ENCODE peak calls at places on chromosome X, in four cellular contexts. One of them, this sample, is unnamed.

GRCh38 chrX:130669233-130669632 is 233.8 kb downstream of the ENOX2 start:
- DNase-seq in prostate gland: no peak
- DNase-seq in transverse colon: no peak
- DNase-seq in heart right ventricle: no peak
- DNase-seq in this sample: no peak

GRCh38 chrX:44748014-44748413 is 95.8 kb upstream of the DUSP21 start:
- DNase-seq in transverse colon: no peak
- DNase-seq in heart right ventricle: no peak
- DNase-seq in prostate gland: no peak
- DNase-seq in this sample: no peak

GRCh38 chrX:31287861-31288260 is 216.0 kb upstream of the FTHL17 start:
- DNase-seq in prostate gland: no peak
- DNase-seq in heart right ventricle: no peak
- DNase-seq in transverse colon: no peak
- DNase-seq in this sample: no peak

GRCh38 chrX:68999351-68999750 is 165.9 kb downstream of the PJA1 start:
- DNase-seq in prostate gland: no peak
- DNase-seq in transverse colon: no peak
- DNase-seq in heart right ventricle: no peak
- DNase-seq in this sample: no peak

GRCh38 chrX:39928704-39929439 is 168.9 kb downstream of the BCOR start:
- DNase-seq in heart right ventricle: no peak
- DNase-seq in prostate gland: no peak
- DNase-seq in transverse colon: peak; percentile 44
- DNase-seq in this sample: no peak

GRCh38 chrX:20789103-20789502 is 522.4 kb upstream of the RPS6KA3 start:
- DNase-seq in heart right ventricle: no peak
- DNase-seq in prostate gland: no peak
- DNase-seq in transverse colon: no peak
- DNase-seq in this sample: no peak

GRCh38 chrX:130173190-130173895 is 1.6 kb downstream of the RAB33A start:
- DNase-seq in prostate gland: no peak
- DNase-seq in heart right ventricle: peak; percentile 18
- DNase-seq in transverse colon: peak; percentile 54
- DNase-seq in this sample: peak; percentile 69

GRCh38 chrX:18617351-18617750 is 54.6 kb downstream of the RS1 start:
- DNase-seq in heart right ventricle: no peak
- DNase-seq in prostate gland: no peak
- DNase-seq in transverse colon: peak; percentile 42
- DNase-seq in this sample: no peak

GRCh38 chrX:12825801-12826200 is 34.6 kb downstream of the PRPS2 start:
- DNase-seq in transverse colon: no peak
- DNase-seq in prostate gland: no peak
- DNase-seq in heart right ventricle: no peak
- DNase-seq in this sample: no peak

GRCh38 chrX:12820737-12821136 is 29.5 kb downstream of the PRPS2 start:
- DNase-seq in heart right ventricle: no peak
- DNase-seq in prostate gland: no peak
- DNase-seq in transverse colon: no peak
- DNase-seq in this sample: no peak

GRCh38 chrX:12819231-12819630 is 28.0 kb downstream of the PRPS2 start:
- DNase-seq in prostate gland: no peak
- DNase-seq in transverse colon: no peak
- DNase-seq in heart right ventricle: no peak
- DNase-seq in this sample: no peak

GRCh38 chrX:12824944-12825343 is 33.7 kb downstream of the PRPS2 start:
- DNase-seq in heart right ventricle: no peak
- DNase-seq in prostate gland: no peak
- DNase-seq in transverse colon: no peak
- DNase-seq in this sample: no peak
- H3K27ac ChIP-seq in heart right ventricle: no peak overlapping the region
- H3K27ac ChIP-seq in prostate gland: no peak overlapping the region
- H3K27ac ChIP-seq in transverse colon: no peak overlapping the region
- H3K27ac ChIP-seq in this sample: no peak overlapping the region

DNA sequence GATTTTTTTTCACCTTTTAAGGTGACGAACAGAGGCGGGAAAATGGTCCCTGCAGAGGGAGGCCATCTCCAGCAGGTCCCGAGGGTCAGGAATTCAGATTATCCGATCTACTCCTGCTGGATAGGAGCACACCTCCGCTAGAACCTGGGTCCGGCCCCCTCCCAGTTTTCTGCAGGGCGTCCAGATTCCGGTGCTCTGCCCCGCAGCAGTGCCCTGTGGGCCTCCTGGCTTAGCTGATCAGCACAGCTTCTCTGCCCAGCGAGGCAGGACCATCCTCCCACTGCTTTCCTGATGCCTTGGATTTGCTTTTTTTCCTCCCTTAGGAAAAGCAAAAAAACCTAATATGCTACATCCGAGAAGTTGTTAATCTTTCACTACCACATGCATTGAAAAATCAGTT is 2.3 kb downstream of the TBL1X start:
- DNase-seq in prostate gland: no peak
- DNase-seq in transverse colon: no peak
- DNase-seq in heart right ventricle: no peak
- DNase-seq in this sample: no peak
- H3K4me3 ChIP-seq in prostate gland: no peak overlapping the region
- H3K4me3 ChIP-seq in transverse colon: no peak overlapping the region
- H3K4me3 ChIP-seq in heart right ventricle: no peak overlapping the region
- H3K4me3 ChIP-seq in this sample: no peak overlapping the region

DNA sequence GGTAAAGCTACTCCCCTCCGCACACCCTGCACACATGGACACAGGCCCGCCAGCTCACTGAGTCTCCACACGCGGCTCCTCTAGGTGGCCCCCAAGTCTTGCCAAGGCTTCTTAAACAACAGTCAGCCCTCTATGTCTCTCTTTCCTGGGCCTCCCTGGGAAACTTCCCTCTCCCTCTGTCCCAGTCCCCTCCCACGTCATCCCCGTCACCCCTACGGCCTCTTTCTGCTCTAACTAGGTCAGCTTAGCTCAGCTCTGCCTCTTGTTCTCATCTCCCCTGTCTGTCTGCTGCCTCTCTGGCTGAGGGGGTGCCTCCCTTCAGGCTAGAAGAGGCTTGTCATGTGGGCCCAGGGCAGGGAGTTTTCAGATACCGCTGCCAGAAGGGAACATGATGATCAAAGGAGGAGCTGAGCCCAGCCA is 38.8 kb downstream of the SEPTIN6 start:
- DNase-seq in transverse colon: no peak
- DNase-seq in heart right ventricle: peak; percentile 33
- DNase-seq in prostate gland: peak; percentile 7
- DNase-seq in this sample: peak; percentile 59
- H3K27ac ChIP-seq in transverse colon: peak overlapping the region; percentile 23
- H3K27ac ChIP-seq in heart right ventricle: no peak overlapping the region
- H3K27ac ChIP-seq in prostate gland: no peak overlapping the region
- H3K27ac ChIP-seq in this sample: no peak overlapping the region

DNA sequence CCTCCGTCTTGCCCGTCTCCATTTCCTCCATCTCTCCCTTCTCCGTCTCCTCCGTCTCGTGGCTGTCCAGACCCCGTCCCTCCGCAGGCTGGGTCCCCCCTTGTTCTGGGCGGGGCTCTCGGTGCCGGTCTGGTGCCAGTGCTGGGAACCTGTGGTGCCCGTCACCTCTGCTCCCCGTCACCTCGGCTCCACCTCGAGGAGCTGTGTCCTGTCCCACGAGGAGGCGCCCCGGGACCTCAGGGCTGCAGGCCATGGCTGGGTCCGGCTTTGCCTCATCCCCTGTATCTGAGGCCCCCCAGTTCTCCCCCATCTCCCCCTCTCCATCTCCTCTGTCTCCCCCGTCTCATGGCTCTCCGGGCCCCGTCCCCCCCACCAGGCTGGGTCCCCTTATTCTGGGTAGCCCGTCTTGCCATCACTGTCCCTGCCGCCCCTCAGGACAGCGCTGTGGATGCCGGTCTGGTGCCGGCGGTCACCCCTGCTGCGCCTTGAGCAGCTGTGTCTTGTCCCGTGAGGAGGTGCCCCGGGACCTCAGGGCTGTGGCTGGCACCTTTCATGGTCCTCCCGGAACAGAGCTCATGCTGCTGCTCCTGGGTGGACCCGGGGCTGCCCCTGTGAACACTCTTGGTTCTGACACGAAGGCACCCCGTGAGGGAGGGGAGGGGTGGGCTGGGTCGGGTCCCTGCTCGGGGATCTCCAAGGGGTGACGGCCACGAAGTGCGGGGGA is 13.3 kb upstream of the GTPBP6 start:
- DNase-seq in transverse colon: no peak
- DNase-seq in prostate gland: no peak
- DNase-seq in heart right ventricle: no peak
- DNase-seq in this sample: no peak
- H3K4me3 ChIP-seq in transverse colon: peak overlapping the region; percentile 31
- H3K4me3 ChIP-seq in prostate gland: no peak overlapping the region
- H3K4me3 ChIP-seq in heart right ventricle: no peak overlapping the region
- H3K4me3 ChIP-seq in this sample: no peak overlapping the region